ENCODE peak calls at places on chromosomes 16 and 17, in eight cellular contexts. I is adrenal gland, E is sigmoid colon, W is fibroblast of lung, R is endothelial cell, F is GM20000, P is AG09309, A is AG09319. Q is an unnamed sample.

GRCh38 chr17:29555840-29556239 is 11.0 kb downstream of the ABHD15 start:
- DNase-seq in I (no peak), E (no peak), W (no peak), R (no peak), F (no peak), P (no peak), A (no peak), Q (no peak)

GRCh38 chr17:32266389-32267269 is 997 bp downstream of the RHBDL3 start:
- DNase-seq in I (no peak), E (no peak), W (no peak), R (no peak), F (peak; percentile 69), P (no peak), A (no peak), Q (no peak)

GRCh38 chr16:396605-397004 is 394 bp upstream of the NME4 start:
- DNase-seq in I (peak; percentile 73), E (peak; percentile 80), W (peak; percentile 42), R (peak; percentile 55), F (peak; percentile 64), P (no peak), A (no peak), Q (no peak)

GRCh38 chr17:6823011-6823442 is 8.5 kb downstream of the TEKT1 start:
- DNase-seq in I (no peak), E (no peak), W (peak; percentile 12), R (no peak), F (no peak), P (no peak), A (no peak), Q (peak; percentile 75)

GRCh38 chr17:80852476-80853015 is 139.1 kb upstream of the CHMP6 start:
- DNase-seq in I (no peak), E (peak; percentile 45), W (no peak), R (no peak), F (no peak), P (no peak), A (no peak), Q (no peak)

GRCh38 chr17:29216856-29217255 is 29.8 kb upstream of the CRYBA1 start:
- DNase-seq in I (no peak), E (no peak), W (no peak), R (no peak), F (no peak), P (no peak), A (no peak), Q (peak; percentile 42)

GRCh38 chr17:59848778-59849177 is 44.0 kb downstream of the TUBD1 start:
- DNase-seq in I (peak; percentile 66), E (peak; percentile 91), W (peak; percentile 94), R (no peak), F (no peak), P (no peak), A (peak; percentile 63), Q (peak; percentile 77)

GRCh38 chr16:51147776-51148673 is 3.0 kb downstream of the SALL1 start:
- DNase-seq in I (no peak), E (no peak), W (no peak), R (no peak), F (no peak), P (no peak), A (no peak), Q (no peak)

GRCh38 chr16:1990336-1991134 is 765 bp downstream of the SYNGR3 start:
- DNase-seq in I (no peak), E (no peak), W (no peak), R (no peak), F (peak; percentile 72), P (no peak), A (no peak), Q (no peak)

GRCh38 chr17:20085283-20085875 is 76.2 kb downstream of the SPECC1 start:
- DNase-seq in I (no peak), E (no peak), W (no peak), R (no peak), F (no peak), P (no peak), A (no peak), Q (no peak)

GRCh38 chr16:19315889-19316288 is 30.4 kb downstream of the CLEC19A start:
- DNase-seq in I (no peak), E (no peak), W (no peak), R (no peak), F (no peak), P (no peak), A (no peak), Q (no peak)

GRCh38 chr17:77736207-77736600 is 222.3 kb upstream of the TNRC6C start:
- DNase-seq in I (no peak), E (no peak), W (no peak), R (no peak), F (no peak), P (no peak), A (no peak), Q (no peak)

GRCh38 chr16:65117701-65118448 is 4.0 kb downstream of the CDH11 start:
- DNase-seq in I (peak; percentile 82), E (peak; percentile 85), W (peak; percentile 93), R (peak; percentile 71), F (peak; percentile 67), P (peak; percentile 70), A (peak; percentile 64), Q (peak; percentile 78)

GRCh38 chr17:1083451-1084187 is 86.7 kb downstream of the TIMM22 start:
- DNase-seq in I (no peak), E (no peak), W (peak; percentile 33), R (no peak), F (no peak), P (no peak), A (no peak), Q (no peak)

DNA sequence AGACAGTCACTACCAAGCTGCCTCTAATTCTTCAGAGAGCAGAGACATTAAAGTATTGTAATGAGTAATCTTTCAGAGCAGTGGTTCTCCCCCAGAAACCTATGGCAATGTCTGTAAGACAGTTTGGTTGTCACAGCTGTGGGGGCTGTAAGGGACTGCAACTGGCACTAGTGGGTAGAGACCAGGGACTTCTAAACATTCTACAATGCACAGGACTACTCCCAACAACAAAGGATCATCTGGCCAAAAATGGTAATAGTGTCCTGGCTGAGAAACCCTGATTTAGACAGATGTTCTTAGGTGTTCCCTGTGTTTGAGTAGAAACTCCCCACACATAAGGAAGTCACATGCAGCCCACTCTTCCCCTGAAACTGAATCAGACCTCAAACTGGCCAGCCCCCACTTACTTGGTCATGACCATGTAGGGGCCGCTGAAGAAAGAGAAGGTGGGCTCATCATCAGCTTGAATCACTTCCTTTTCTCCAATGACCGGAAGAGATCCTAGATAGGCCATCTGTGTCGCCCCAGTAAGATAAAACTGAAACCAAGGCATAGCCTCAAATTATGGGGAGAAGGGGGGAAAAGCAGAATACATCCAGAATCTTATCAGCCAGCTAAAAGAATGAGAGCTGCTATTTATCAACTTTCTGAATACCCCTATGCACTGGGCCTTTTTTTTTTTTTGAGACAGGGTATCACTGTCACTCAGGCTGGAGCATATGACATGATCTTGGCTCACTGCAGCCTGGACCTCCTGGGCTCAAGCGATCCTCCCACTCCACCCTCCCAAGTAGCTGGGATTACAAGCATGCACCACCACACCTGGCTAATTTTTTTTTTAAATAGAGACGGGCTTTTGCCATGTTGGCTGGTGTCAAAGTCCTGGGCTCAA is 75.8 kb downstream of the TEX14 start:
- DNase-seq in I (no peak), E (no peak), W (no peak), R (no peak), F (peak; percentile 68), P (no peak), A (no peak), Q (no peak)
- TF ChIP-seq CTCF in I (no peak), E (no peak), W (no peak), R (no peak), F (no peak), P (no peak), A (no peak), Q (no peak)

DNA sequence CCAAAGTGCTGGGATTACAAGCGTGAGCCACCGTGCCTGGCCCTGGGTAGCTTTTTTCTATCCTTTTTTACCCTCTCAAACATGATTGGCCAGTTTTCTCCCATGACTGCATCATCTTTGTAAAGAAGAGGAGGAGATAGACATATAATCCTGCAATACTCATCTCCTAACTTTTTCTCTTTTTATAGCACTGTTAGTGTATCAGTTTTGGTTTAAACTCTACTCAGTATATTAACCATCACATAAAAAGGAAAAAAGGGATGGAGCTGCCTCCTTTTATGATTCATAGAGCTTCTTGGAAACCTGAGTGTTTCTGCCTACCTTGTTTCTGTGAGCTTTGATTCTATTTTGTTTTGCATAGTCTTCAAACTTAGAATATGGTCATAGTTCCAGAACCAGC is 12.0 kb upstream of the TMEM106A start:
- DNase-seq in I (no peak), E (no peak), W (no peak), R (no peak), F (no peak), P (no peak), A (no peak), Q (no peak)
- TF ChIP-seq CTCF in I (no peak), E (no peak), W (no peak), R (no peak), F (no peak), P (no peak), A (no peak), Q (no peak)

DNA sequence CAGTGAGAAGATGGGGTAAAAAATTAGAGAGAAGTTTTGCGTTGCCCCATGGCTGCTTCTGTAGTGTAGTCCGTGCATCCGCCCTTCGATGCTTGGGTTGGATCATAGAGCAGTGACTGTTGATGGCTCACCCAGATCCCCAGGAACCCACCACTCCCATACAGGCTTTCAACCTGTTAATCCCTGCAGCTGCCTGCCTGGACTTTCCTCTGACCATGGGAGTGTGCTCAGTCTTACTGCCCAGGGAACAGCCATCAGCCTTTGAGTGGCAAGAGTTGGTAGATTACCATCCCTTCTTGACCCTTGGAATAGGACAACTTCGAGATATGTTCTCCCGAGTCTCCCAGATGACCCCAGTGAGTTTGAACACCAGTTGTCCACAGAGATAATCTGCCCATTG is 299.5 kb upstream of the HSBP1 start:
- DNase-seq in I (no peak), E (no peak), W (no peak), R (no peak), F (no peak), P (no peak), A (no peak), Q (no peak)
- TF ChIP-seq CTCF in I (no peak), E (no peak), W (no peak), R (no peak), F (no peak), P (no peak), A (no peak), Q (no peak)

GRCh38 chr17:57868007-57868774 is 18.3 kb upstream of the MRPS23 start:
- DNase-seq in I (peak; percentile 86), E (peak; percentile 96), W (peak; percentile 94), R (no peak), F (peak; percentile 86), P (peak; percentile 62), A (peak; percentile 84), Q (peak; percentile 93)
- TF ChIP-seq CTCF in I (peak; percentile 58), E (peak; percentile 47), W (peak; percentile 46), R (no peak), F (no peak), P (peak; percentile 56), A (peak; percentile 65), Q (peak; percentile 65)